ENCODE peak calls at places on chromosomes 6 and 20, in nine cellular contexts. R is fibroblast of lung, E is tibial nerve, S is heart right ventricle, Y is uterus, D is left lung, W is ascending aorta, C is A549, G is adrenal gland. B is an unnamed sample.
A peak's percentile ranks its signal among the peaks of the same experiment; 100 is the strongest.

GRCh38 chr20:11274137-11274536 is 600.3 kb upstream of the JAG1 start:
- DNase-seq in R (peak; percentile 82), E (peak; percentile 32), S (no peak), Y (no peak), D (no peak), W (no peak), C (peak; percentile 86), G (peak; percentile 52), B (no peak)

GRCh38 chr6:88072462-88072861 is 24.8 kb downstream of the SPACA1 start:
- DNase-seq in R (no peak), E (no peak), S (no peak), Y (no peak), D (no peak), W (no peak), C (no peak), G (no peak), B (no peak)

GRCh38 chr6:52534966-52535390 is 41.9 kb downstream of the TRAM2 start:
- DNase-seq in R (no peak), E (no peak), S (no peak), Y (no peak), D (no peak), W (no peak), C (no peak), G (no peak), B (no peak)

GRCh38 chr6:123276439-123277045 is 280.5 kb downstream of the CLVS2 start:
- DNase-seq in R (no peak), E (no peak), S (no peak), Y (no peak), D (no peak), W (no peak), C (no peak), G (no peak), B (no peak)

GRCh38 chr6:130775421-130776012 is 51.7 kb upstream of the SMLR1 start:
- DNase-seq in R (peak; percentile 11), E (no peak), S (no peak), Y (no peak), D (no peak), W (no peak), C (no peak), G (no peak), B (no peak)

GRCh38 chr20:14838663-14839650 is 501.5 kb upstream of the FLRT3 start:
- DNase-seq in R (peak; percentile 35), E (no peak), S (no peak), Y (no peak), D (no peak), W (no peak), C (no peak), G (no peak), B (no peak)

GRCh38 chr20:62646851-62647520 is 4.7 kb downstream of the SLCO4A1 start:
- DNase-seq in R (no peak), E (no peak), S (no peak), Y (no peak), D (no peak), W (no peak), C (no peak), G (no peak), B (no peak)

GRCh38 chr6:169589699-169590257 is 112.1 kb downstream of the WDR27 start:
- DNase-seq in R (no peak), E (no peak), S (no peak), Y (no peak), D (no peak), W (no peak), C (no peak), G (no peak), B (no peak)

GRCh38 chr6:40258531-40258930 is 324.3 kb upstream of the MOCS1 start:
- DNase-seq in R (no peak), E (no peak), S (no peak), Y (no peak), D (no peak), W (no peak), C (no peak), G (no peak), B (no peak)

GRCh38 chr20:56893206-56893605 is 264.1 kb downstream of the TFAP2C start:
- DNase-seq in R (no peak), E (no peak), S (no peak), Y (no peak), D (no peak), W (no peak), C (no peak), G (no peak), B (no peak)

GRCh38 chr6:112038268-112038667 is 15.6 kb upstream of the CCN6 start:
- DNase-seq in R (no peak), E (no peak), S (no peak), Y (no peak), D (no peak), W (no peak), C (no peak), G (no peak), B (no peak)

GRCh38 chr20:4512891-4513550 is 208.7 kb upstream of the PRND start:
- DNase-seq in R (peak; percentile 91), E (no peak), S (no peak), Y (no peak), D (no peak), W (no peak), C (peak; percentile 87), G (peak; percentile 33), B (peak; percentile 65)

GRCh38 chr6:144559865-144560603 is 274.9 kb downstream of the UTRN start:
- DNase-seq in R (peak; percentile 25), E (no peak), S (no peak), Y (no peak), D (no peak), W (no peak), C (peak; percentile 1), G (peak; percentile 19), B (peak; percentile 56)

GRCh38 chr6:129568015-129568414 is 142.0 kb downstream of the ARHGAP18 start:
- DNase-seq in R (no peak), E (no peak), S (no peak), Y (no peak), D (no peak), W (no peak), C (no peak), G (no peak), B (no peak)

DNA sequence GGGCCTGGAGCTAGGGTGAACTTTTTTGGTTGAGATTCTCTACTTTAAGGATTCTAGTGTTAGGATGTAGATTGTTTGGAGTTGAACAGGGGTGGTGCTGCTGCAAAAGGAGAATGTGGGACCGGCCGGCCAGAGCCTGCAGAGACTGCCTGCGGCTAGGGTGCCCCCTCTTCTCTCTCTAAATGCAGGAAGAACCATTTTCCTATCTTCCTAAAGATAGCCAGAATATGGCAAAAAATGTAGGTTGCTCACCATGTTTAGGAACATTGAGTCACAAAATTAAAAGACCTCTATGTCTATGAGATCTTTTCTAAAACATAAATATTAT is 39.5 kb downstream of the BICRAL start:
- DNase-seq in R (no peak), E (no peak), S (no peak), Y (no peak), D (no peak), W (no peak), C (no peak), G (no peak), B (no peak)
- H3K27ac ChIP-seq in R (peak overlapping the region; percentile 17), E (peak overlapping the region; percentile 45), S (peak overlapping the region; percentile 71), Y (peak overlapping the region; percentile 83), D (no peak overlapping the region), W (peak overlapping the region; percentile 83), C (no peak overlapping the region), G (peak overlapping the region; percentile 26), B (no peak overlapping the region)

GRCh38 chr6:158782432-158783166 is 36.6 kb downstream of the EZR start:
- DNase-seq in R (no peak), E (no peak), S (no peak), Y (no peak), D (no peak), W (no peak), C (no peak), G (peak; percentile 8), B (no peak)

GRCh38 chr6:158783167-158783450 is 36.1 kb downstream of the EZR start:
- DNase-seq in R (no peak), E (no peak), S (no peak), Y (no peak), D (no peak), W (no peak), C (no peak), G (peak; percentile 6), B (no peak)

GRCh38 chr6:158780963-158781691 is 38.0 kb downstream of the EZR start:
- DNase-seq in R (no peak), E (no peak), S (no peak), Y (no peak), D (peak; percentile 59), W (no peak), C (no peak), G (peak; percentile 11), B (no peak)

GRCh38 chr6:158783851-158784250 is 35.3 kb downstream of the EZR start:
- DNase-seq in R (no peak), E (no peak), S (no peak), Y (no peak), D (no peak), W (no peak), C (no peak), G (no peak), B (no peak)

DNA sequence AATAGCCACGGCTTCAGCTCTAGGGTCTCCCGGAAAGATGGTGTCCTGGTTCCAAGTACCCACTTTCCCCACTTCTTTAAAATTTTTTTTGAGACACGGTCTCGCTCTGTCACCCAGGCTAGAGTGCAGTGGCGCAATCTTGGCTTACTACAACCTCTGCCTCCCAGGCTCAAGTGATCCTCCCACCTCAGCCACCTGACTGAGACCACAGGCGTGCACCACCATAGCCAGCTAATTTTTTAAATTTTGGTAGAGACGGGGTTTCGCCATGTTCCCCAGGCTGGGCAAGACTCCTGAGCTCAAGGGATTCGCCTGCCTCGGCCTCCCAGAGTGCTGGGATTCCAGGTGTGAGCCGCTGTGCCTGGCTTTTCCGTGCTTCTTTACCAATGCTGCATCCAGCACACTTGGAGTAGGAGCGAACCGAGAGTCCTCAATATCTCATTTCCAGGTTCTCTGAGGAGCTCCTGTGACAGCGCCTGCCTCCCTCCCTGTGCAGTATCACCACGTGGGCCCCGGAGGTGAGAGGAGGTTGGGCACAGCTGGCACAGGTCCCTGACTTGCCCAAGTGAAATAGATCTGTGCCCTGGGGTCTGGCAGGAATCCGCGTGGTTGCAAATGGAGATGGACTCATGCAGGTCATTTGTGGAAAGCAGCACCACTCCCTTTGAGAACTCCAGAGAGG is 37.3 kb downstream of the EZR start:
- DNase-seq in R (no peak), E (no peak), S (no peak), Y (no peak), D (no peak), W (no peak), C (no peak), G (peak; percentile 12), B (no peak)
- H3K27ac ChIP-seq in R (no peak overlapping the region), E (no peak overlapping the region), S (no peak overlapping the region), Y (no peak overlapping the region), D (no peak overlapping the region), W (no peak overlapping the region), C (no peak overlapping the region), G (no peak overlapping the region), B (no peak overlapping the region)

DNA sequence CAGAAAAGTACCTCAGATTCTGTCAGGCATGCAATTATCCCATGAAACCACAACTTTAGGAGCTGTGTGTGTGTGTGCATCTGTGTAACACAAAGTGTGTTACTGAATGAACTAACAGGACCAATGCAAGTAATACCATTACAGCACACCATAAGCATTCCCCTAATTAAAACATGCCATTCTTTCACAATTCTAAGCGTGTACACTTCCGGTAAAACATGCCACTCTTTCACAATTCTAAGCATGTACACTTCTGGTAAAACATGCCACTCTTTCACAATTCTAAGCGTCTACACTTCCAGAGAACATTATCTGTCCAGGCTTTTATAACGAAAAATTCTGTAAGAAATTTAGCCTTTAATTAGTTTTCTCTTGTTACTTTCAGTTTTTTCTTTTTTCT is 238.2 kb downstream of the GMDS start:
- DNase-seq in R (no peak), E (no peak), S (no peak), Y (no peak), D (no peak), W (no peak), C (no peak), G (no peak), B (no peak)
- H3K27ac ChIP-seq in R (no peak overlapping the region), E (no peak overlapping the region), S (no peak overlapping the region), Y (no peak overlapping the region), D (no peak overlapping the region), W (no peak overlapping the region), C (no peak overlapping the region), G (no peak overlapping the region), B (no peak overlapping the region)

GRCh38 chr6:110880651-110881050 is 6.1 kb downstream of the AMD1 start:
- DNase-seq in R (no peak), E (no peak), S (no peak), Y (no peak), D (no peak), W (no peak), C (no peak), G (no peak), B (no peak)
- H3K27ac ChIP-seq in R (no peak overlapping the region), E (no peak overlapping the region), S (no peak overlapping the region), Y (no peak overlapping the region), D (no peak overlapping the region), W (no peak overlapping the region), C (no peak overlapping the region), G (no peak overlapping the region), B (no peak overlapping the region)